ENCODE peak calls at places on chromosome 1, in ten cellular contexts. R, W, J, U, F, G, B, M, I and Y are unnamed samples.

GRCh38 chr1:197249324-197249723 is 18.7 kb upstream of the CRB1 start:
- DNase-seq in R (no peak), W (no peak), J (no peak), U (no peak), F (no peak), G (no peak), B (no peak), M (no peak), I (no peak), Y (no peak)

GRCh38 chr1:3020263-3020909 is 881 bp upstream of the ACTRT2 start:
- DNase-seq in R (no peak), W (no peak), J (no peak), U (no peak), F (no peak), G (no peak), B (no peak), M (no peak), I (no peak), Y (no peak)

GRCh38 chr1:110508038-110508437 is 10.9 kb downstream of the KCNA10 start:
- DNase-seq in R (no peak), W (no peak), J (peak; percentile 84), U (no peak), F (no peak), G (no peak), B (no peak), M (peak; percentile 77), I (peak; percentile 36), Y (peak; percentile 64)

GRCh38 chr1:245079021-245079609 is 75.7 kb upstream of the KIF26B start:
- DNase-seq in R (peak; percentile 2), W (no peak), J (no peak), U (no peak), F (peak; percentile 65), G (no peak), B (no peak), M (no peak), I (no peak), Y (no peak)

GRCh38 chr1:2973661-2974593 is 47.3 kb upstream of the ACTRT2 start:
- DNase-seq in R (no peak), W (no peak), J (no peak), U (no peak), F (no peak), G (no peak), B (no peak), M (no peak), I (no peak), Y (no peak)

GRCh38 chr1:156308078-156308477 is 9.0 kb upstream of the VHLL start:
- DNase-seq in R (no peak), W (no peak), J (no peak), U (no peak), F (no peak), G (no peak), B (no peak), M (no peak), I (no peak), Y (no peak)

GRCh38 chr1:102891868-102892625 is 216.3 kb downstream of the COL11A1 start:
- DNase-seq in R (no peak), W (no peak), J (no peak), U (no peak), F (peak; percentile 24), G (no peak), B (no peak), M (no peak), I (no peak), Y (no peak)

GRCh38 chr1:223829678-223830077 is 16.1 kb downstream of the TP53BP2 start:
- DNase-seq in R (no peak), W (no peak), J (no peak), U (no peak), F (no peak), G (no peak), B (no peak), M (no peak), I (no peak), Y (no peak)

GRCh38 chr1:109438798-109439297 is 12.6 kb upstream of the PSMA5 start:
- DNase-seq in R (no peak), W (no peak), J (no peak), U (peak; percentile 26), F (peak; percentile 96), G (no peak), B (no peak), M (no peak), I (no peak), Y (no peak)

GRCh38 chr1:108125312-108126138 is 74.6 kb downstream of the SLC25A24 start:
- DNase-seq in R (peak; percentile 82), W (peak; percentile 65), J (peak; percentile 74), U (peak; percentile 64), F (peak; percentile 85), G (peak; percentile 18), B (peak; percentile 42), M (peak; percentile 56), I (peak; percentile 35), Y (peak; percentile 70)

GRCh38 chr1:212638419-212639151 is 30.0 kb downstream of the ATF3 start:
- DNase-seq in R (no peak), W (no peak), J (no peak), U (no peak), F (peak; percentile 35), G (no peak), B (no peak), M (no peak), I (no peak), Y (no peak)

GRCh38 chr1:12424150-12424549 is 193.9 kb downstream of the DHRS3 start:
- DNase-seq in R (no peak), W (no peak), J (no peak), U (no peak), F (peak; percentile 10), G (no peak), B (no peak), M (no peak), I (no peak), Y (no peak)

GRCh38 chr1:59044535-59045121 is 252.3 kb upstream of the FGGY start:
- DNase-seq in R (no peak), W (no peak), J (no peak), U (no peak), F (no peak), G (no peak), B (no peak), M (no peak), I (no peak), Y (no peak)

GRCh38 chr1:223731076-223731770 is 18.9 kb downstream of the CAPN2 start:
- DNase-seq in R (no peak), W (no peak), J (no peak), U (no peak), F (peak; percentile 64), G (no peak), B (no peak), M (peak; percentile 87), I (peak; percentile 60), Y (no peak)

GRCh38 chr1:32902535-32902920 is 1.3 kb upstream of the TMEM54 start:
- DNase-seq in R (no peak), W (no peak), J (no peak), U (no peak), F (no peak), G (no peak), B (no peak), M (no peak), I (no peak), Y (no peak)